ENCODE peak calls at places on chromosome 4, in four cellular contexts. Q is NB4, J is HFFc6, H is glutamatergic neuron. N is an unnamed sample.

GRCh38 chr4:138509346-138509745 is 267.2 kb upstream of the SLC7A11 start:
- DNase-seq in J (no peak), H (no peak), Q (no peak), N (no peak)

GRCh38 chr4:82320351-82320750 is 53.4 kb downstream of the HNRNPD start:
- DNase-seq in J (no peak), Q (no peak), H (no peak), N (no peak)

GRCh38 chr4:185395255-185395955 is at the start of gene LRP2BP:
- DNase-seq in H (no peak), J (peak), Q (peak), N (no peak)

GRCh38 chr4:23484689-23485088 is 405.2 kb downstream of the PPARGC1A start:
- DNase-seq in Q (no peak), H (no peak), J (no peak), N (no peak)

GRCh38 chr4:184067931-184068554 is 149.6 kb downstream of the ENPP6 start:
- DNase-seq in H (no peak), Q (no peak), J (no peak), N (no peak)

GRCh38 chr4:17667653-17668201 is 53.3 kb downstream of the MED28 start:
- DNase-seq in J (no peak), H (no peak), Q (no peak), N (no peak)

GRCh38 chr4:87058272-87059073 is 123.7 kb downstream of the AFF1 start:
- DNase-seq in Q (no peak), J (no peak), H (no peak), N (no peak)

GRCh38 chr4:44165938-44166337 is 282.7 kb downstream of the KCTD8 start:
- DNase-seq in H (no peak), Q (no peak), J (no peak), N (no peak)

GRCh38 chr4:6134612-6135220 is 65.6 kb downstream of the JAKMIP1 start:
- DNase-seq in J (no peak), Q (peak), H (no peak), N (peak)
- TF ChIP-seq CTCF in J (no peak), Q (no peak), H (no peak), N (peak)

GRCh38 chr4:153792893-153793227 is 4.0 kb upstream of the SFRP2 start:
- DNase-seq in H (peak), J (no peak), Q (no peak), N (no peak)
- TF ChIP-seq CTCF in H (no peak), J (no peak), Q (no peak), N (no peak)

GRCh38 chr4:147421456-147421855 is 59.4 kb upstream of the EDNRA start:
- DNase-seq in Q (no peak), H (no peak), J (no peak), N (no peak)
- TF ChIP-seq CTCF in Q (no peak), H (no peak), J (no peak), N (no peak)

DNA sequence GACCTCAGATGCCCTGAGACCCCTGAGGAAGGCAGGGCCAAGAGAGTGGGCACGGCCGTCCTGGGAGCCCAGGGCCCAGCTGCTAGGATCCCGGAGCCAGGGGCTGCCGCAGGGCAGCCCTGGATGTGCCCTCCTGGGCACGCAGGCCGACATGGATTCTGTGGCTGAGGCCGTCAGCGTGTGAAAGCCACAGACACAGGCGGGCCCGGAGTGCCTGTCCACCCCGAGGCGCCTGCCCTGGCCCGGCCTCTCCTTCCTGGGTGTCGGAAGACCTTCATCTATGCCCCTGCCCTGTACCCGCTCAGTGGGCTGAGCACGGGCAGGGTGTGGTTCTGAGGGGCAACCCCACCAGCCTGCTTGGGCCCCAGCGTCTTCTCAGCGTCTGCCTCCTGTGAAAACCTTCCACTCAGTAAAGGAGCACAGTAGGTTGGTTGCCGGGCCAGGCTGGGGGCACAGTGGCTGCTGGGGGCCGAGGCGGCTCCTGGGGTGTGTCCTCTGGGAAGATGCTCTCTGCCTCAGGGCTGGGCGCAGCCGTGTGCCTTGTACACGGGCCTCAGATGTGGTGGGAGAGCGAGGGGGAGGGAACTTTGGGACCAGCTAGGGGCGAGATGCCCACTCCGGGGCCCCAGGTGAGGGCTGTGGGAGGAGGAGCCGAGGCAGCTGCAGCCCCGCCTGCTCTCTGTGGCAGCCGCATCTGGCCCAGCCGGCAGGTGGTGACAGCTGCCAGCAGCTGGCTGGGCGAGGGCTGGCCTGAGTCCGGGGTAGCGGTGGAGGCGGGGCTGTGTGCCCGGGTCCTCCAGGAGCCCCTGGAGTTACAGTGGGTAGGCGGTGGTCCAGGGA is 20.8 kb downstream of the FGFRL1 start:
- DNase-seq in Q (no peak), J (no peak), H (no peak), N (no peak)
- TF ChIP-seq CTCF in Q (no peak), J (no peak), H (no peak), N (no peak)

GRCh38 chr4:77229433-77229832 is 72.4 kb downstream of the CCNG2 start:
- DNase-seq in Q (no peak), J (no peak), H (no peak), N (no peak)

GRCh38 chr4:77235289-77235854 is 78.4 kb downstream of the CCNG2 start:
- DNase-seq in J (no peak), H (no peak), Q (no peak), N (no peak)

GRCh38 chr4:77236806-77237205 is 79.8 kb downstream of the CCNG2 start:
- DNase-seq in Q (no peak), H (no peak), J (no peak), N (no peak)

GRCh38 chr4:77226939-77227705 is 70.1 kb downstream of the CCNG2 start:
- DNase-seq in J (no peak), H (no peak), Q (no peak), N (no peak)

DNA sequence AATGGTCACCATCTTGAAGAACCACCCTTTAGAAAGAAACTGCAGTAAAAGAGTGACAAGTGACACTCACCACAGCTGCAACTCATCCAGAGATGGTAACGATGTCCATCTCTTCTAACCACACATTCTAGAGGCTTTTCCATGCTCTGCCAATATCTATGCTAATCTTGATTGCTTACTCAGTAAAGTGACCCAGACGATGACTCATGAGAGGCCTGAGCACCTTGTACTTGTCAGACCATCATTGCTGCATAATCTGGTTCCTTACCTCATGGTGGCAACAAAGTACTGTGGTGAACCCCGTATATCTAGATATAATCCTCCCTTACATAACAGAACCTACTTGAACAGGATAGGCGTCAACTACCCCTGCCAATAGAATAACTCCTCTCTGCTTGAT is 75.6 kb downstream of the CCNG2 start:
- DNase-seq in Q (peak), H (no peak), J (peak), N (no peak)
- TF ChIP-seq CTCF in Q (no peak), H (no peak), J (no peak), N (no peak)

GRCh38 chr4:52892880-52893279 is 30.8 kb downstream of the RASL11B start:
- DNase-seq in J (no peak), H (no peak), Q (no peak), N (no peak)
- TF ChIP-seq CTCF in J (no peak), H (no peak), Q (no peak), N (no peak)

GRCh38 chr4:118005883-118006282 is 28.4 kb upstream of the NDST3 start:
- DNase-seq in Q (no peak), J (no peak), H (no peak), N (no peak)
- TF ChIP-seq CTCF in Q (peak), J (no peak), H (peak), N (no peak)

N was measured in natural killer cell.